ENCODE peak calls at places on chromosomes 3 and 15, in seven cellular contexts. One of them, this sample, is unnamed.

GRCh38 chr15:41940441-41940857 is 31.9 kb downstream of the EHD4 start:
- DNase-seq in CD8-positive, alpha-beta T cell: peak
- DNase-seq in fibroblast of mammary gland: peak
- DNase-seq in fibroblast of pulmonary artery: peak
- DNase-seq in Caco-2: no peak
- DNase-seq in SK-N-SH: no peak
- DNase-seq in mucosa of descending colon: no peak
- DNase-seq in this sample: peak

GRCh38 chr3:90184861-90185260 is 1077.4 kb downstream of the EPHA3 start:
- DNase-seq in CD8-positive, alpha-beta T cell: no peak
- DNase-seq in fibroblast of mammary gland: peak
- DNase-seq in fibroblast of pulmonary artery: peak
- DNase-seq in Caco-2: no peak
- DNase-seq in SK-N-SH: no peak
- DNase-seq in mucosa of descending colon: no peak
- DNase-seq in this sample: peak

GRCh38 chr15:73010154-73011152 is 41.8 kb upstream of the NEO1 start:
- DNase-seq in CD8-positive, alpha-beta T cell: no peak
- DNase-seq in fibroblast of mammary gland: peak
- DNase-seq in fibroblast of pulmonary artery: no peak
- DNase-seq in Caco-2: no peak
- DNase-seq in SK-N-SH: no peak
- DNase-seq in mucosa of descending colon: no peak
- DNase-seq in this sample: no peak

GRCh38 chr3:24111711-24112110 is 166.6 kb downstream of the NR1D2 start:
- DNase-seq in CD8-positive, alpha-beta T cell: no peak
- DNase-seq in fibroblast of mammary gland: peak
- DNase-seq in fibroblast of pulmonary artery: no peak
- DNase-seq in Caco-2: no peak
- DNase-seq in SK-N-SH: no peak
- DNase-seq in mucosa of descending colon: no peak
- DNase-seq in this sample: no peak

GRCh38 chr15:93929375-93930094 is 301.8 kb upstream of the MCTP2 start:
- DNase-seq in CD8-positive, alpha-beta T cell: no peak
- DNase-seq in fibroblast of mammary gland: peak
- DNase-seq in fibroblast of pulmonary artery: peak
- DNase-seq in Caco-2: no peak
- DNase-seq in SK-N-SH: no peak
- DNase-seq in mucosa of descending colon: peak
- DNase-seq in this sample: peak

GRCh38 chr3:163043074-163043473 is 1546.5 kb downstream of the OTOL1 start:
- DNase-seq in CD8-positive, alpha-beta T cell: no peak
- DNase-seq in fibroblast of mammary gland: peak
- DNase-seq in fibroblast of pulmonary artery: peak
- DNase-seq in Caco-2: peak
- DNase-seq in SK-N-SH: no peak
- DNase-seq in mucosa of descending colon: peak
- DNase-seq in this sample: peak

GRCh38 chr15:48641416-48641815 is 4.1 kb downstream of the FBN1 start:
- DNase-seq in CD8-positive, alpha-beta T cell: no peak
- DNase-seq in fibroblast of mammary gland: peak
- DNase-seq in fibroblast of pulmonary artery: peak
- DNase-seq in Caco-2: no peak
- DNase-seq in SK-N-SH: peak
- DNase-seq in mucosa of descending colon: no peak
- DNase-seq in this sample: peak

GRCh38 chr15:66080791-66081475 is 172.6 kb downstream of the MEGF11 start:
- DNase-seq in CD8-positive, alpha-beta T cell: no peak
- DNase-seq in fibroblast of mammary gland: peak
- DNase-seq in fibroblast of pulmonary artery: peak
- DNase-seq in Caco-2: peak
- DNase-seq in SK-N-SH: peak
- DNase-seq in mucosa of descending colon: peak
- DNase-seq in this sample: peak

GRCh38 chr3:33146791-33147445 is 33.1 kb downstream of the CRTAP start:
- DNase-seq in CD8-positive, alpha-beta T cell: peak
- DNase-seq in fibroblast of mammary gland: peak
- DNase-seq in fibroblast of pulmonary artery: peak
- DNase-seq in Caco-2: no peak
- DNase-seq in SK-N-SH: no peak
- DNase-seq in mucosa of descending colon: no peak
- DNase-seq in this sample: peak

GRCh38 chr3:48555231-48555948 is 1.2 kb downstream of the PFKFB4 start:
- DNase-seq in CD8-positive, alpha-beta T cell: no peak
- DNase-seq in fibroblast of mammary gland: no peak
- DNase-seq in fibroblast of pulmonary artery: no peak
- DNase-seq in Caco-2: peak
- DNase-seq in SK-N-SH: no peak
- DNase-seq in mucosa of descending colon: no peak
- DNase-seq in this sample: no peak

GRCh38 chr15:27176785-27177406 is 205.9 kb downstream of the GABRG3 start:
- DNase-seq in CD8-positive, alpha-beta T cell: no peak
- DNase-seq in fibroblast of mammary gland: no peak
- DNase-seq in fibroblast of pulmonary artery: no peak
- DNase-seq in Caco-2: no peak
- DNase-seq in SK-N-SH: no peak
- DNase-seq in mucosa of descending colon: no peak
- DNase-seq in this sample: no peak

GRCh38 chr3:195086885-195087284 is 184.1 kb downstream of the XXYLT1 start:
- DNase-seq in CD8-positive, alpha-beta T cell: no peak
- DNase-seq in fibroblast of mammary gland: no peak
- DNase-seq in fibroblast of pulmonary artery: no peak
- DNase-seq in Caco-2: no peak
- DNase-seq in SK-N-SH: no peak
- DNase-seq in mucosa of descending colon: no peak
- DNase-seq in this sample: no peak

GRCh38 chr3:195773956-195774537 is 37.7 kb downstream of the MUC4 start:
- DNase-seq in CD8-positive, alpha-beta T cell: no peak
- DNase-seq in fibroblast of mammary gland: no peak
- DNase-seq in fibroblast of pulmonary artery: no peak
- DNase-seq in Caco-2: no peak
- DNase-seq in SK-N-SH: no peak
- DNase-seq in mucosa of descending colon: no peak
- DNase-seq in this sample: no peak

GRCh38 chr3:4568831-4569230 is 75.7 kb downstream of the ITPR1 start:
- DNase-seq in CD8-positive, alpha-beta T cell: no peak
- DNase-seq in fibroblast of mammary gland: no peak
- DNase-seq in fibroblast of pulmonary artery: no peak
- DNase-seq in Caco-2: no peak
- DNase-seq in SK-N-SH: no peak
- DNase-seq in mucosa of descending colon: no peak
- DNase-seq in this sample: no peak

DNA sequence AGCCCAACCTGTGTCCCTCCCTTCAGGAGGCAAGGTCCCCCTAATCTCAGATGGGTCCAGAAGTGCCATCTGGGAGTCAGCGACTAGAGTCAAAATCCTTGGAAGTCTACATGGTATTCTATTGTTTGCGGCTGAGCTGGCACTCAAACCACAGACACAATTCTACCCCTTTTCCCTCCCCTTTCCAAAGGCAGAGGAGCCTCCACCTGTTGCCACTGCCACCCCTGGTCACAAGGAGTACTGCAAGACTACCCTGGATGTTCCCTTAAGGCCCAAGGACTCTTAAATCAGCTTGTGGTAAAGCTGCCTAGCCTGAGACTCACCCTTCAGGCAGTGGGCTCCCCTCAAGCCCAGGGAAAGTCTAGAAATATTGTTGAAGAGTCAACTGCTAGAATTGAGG is 4.3 kb upstream of the OR5H6 start:
- DNase-seq in CD8-positive, alpha-beta T cell: no peak
- DNase-seq in fibroblast of mammary gland: no peak
- DNase-seq in fibroblast of pulmonary artery: no peak
- DNase-seq in Caco-2: peak
- DNase-seq in SK-N-SH: peak
- DNase-seq in mucosa of descending colon: no peak
- DNase-seq in this sample: no peak
- TF ChIP-seq CTCF in CD8-positive, alpha-beta T cell: no peak
- TF ChIP-seq CTCF in fibroblast of mammary gland: no peak
- TF ChIP-seq CTCF in fibroblast of pulmonary artery: no peak
- TF ChIP-seq CTCF in Caco-2: peak
- TF ChIP-seq CTCF in SK-N-SH: peak
- TF ChIP-seq CTCF in mucosa of descending colon: no peak
- TF ChIP-seq CTCF in this sample: no peak

DNA sequence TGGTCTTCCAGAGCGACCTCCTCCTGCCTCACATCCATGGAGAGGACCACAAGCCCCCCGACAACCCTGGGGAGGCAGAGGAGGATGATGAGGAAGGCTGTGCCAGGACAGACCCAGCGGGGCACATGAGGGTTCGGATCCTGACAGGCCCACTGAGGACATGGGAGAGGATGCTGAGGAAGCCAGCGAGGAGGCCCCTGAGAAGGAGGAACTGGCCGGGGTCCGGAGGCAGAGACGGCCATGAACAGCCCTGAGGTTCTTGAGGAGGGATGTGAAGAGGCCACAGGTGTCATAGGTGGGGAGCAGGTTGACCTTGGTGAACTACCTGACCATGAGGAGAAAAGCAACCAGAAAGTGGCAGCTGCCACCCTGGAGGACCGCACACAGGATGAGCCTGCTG is 54.9 kb upstream of the WNT7A start:
- DNase-seq in CD8-positive, alpha-beta T cell: no peak
- DNase-seq in fibroblast of mammary gland: no peak
- DNase-seq in fibroblast of pulmonary artery: no peak
- DNase-seq in Caco-2: no peak
- DNase-seq in SK-N-SH: no peak
- DNase-seq in mucosa of descending colon: no peak
- DNase-seq in this sample: no peak
- H3K4me3 ChIP-seq in CD8-positive, alpha-beta T cell: no peak
- H3K4me3 ChIP-seq in fibroblast of mammary gland: no peak
- H3K4me3 ChIP-seq in fibroblast of pulmonary artery: no peak
- H3K4me3 ChIP-seq in Caco-2: no peak
- H3K4me3 ChIP-seq in SK-N-SH: no peak
- H3K4me3 ChIP-seq in mucosa of descending colon: no peak
- H3K4me3 ChIP-seq in this sample: no peak

DNA sequence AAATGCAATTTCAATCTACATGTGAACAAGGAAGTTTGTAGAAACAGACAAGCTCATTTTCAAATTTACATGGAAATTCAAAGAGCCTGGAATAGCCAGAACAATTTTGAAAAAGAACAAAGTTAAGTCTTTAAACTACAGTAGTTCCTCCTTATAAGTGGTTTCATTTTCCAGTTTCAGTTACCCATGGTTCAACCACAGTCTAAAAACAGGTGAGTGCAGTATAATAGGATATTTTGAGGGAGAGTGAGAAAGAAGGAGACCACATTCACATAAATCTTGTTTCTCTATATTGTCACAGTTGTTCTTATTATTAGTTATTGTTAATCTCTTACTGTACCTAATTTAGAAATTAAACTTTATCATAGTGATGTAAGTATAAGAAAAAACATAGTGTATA is 45.8 kb upstream of the FOXB1 start:
- DNase-seq in CD8-positive, alpha-beta T cell: no peak
- DNase-seq in fibroblast of mammary gland: no peak
- DNase-seq in fibroblast of pulmonary artery: no peak
- DNase-seq in Caco-2: no peak
- DNase-seq in SK-N-SH: no peak
- DNase-seq in mucosa of descending colon: no peak
- DNase-seq in this sample: no peak
- TF ChIP-seq CTCF in CD8-positive, alpha-beta T cell: no peak
- TF ChIP-seq CTCF in fibroblast of mammary gland: no peak
- TF ChIP-seq CTCF in fibroblast of pulmonary artery: no peak
- TF ChIP-seq CTCF in Caco-2: no peak
- TF ChIP-seq CTCF in SK-N-SH: no peak
- TF ChIP-seq CTCF in mucosa of descending colon: no peak
- TF ChIP-seq CTCF in this sample: no peak

GRCh38 chr3:69020424-69020823 is 6.9 kb upstream of the EOGT start:
- DNase-seq in CD8-positive, alpha-beta T cell: no peak
- DNase-seq in fibroblast of mammary gland: no peak
- DNase-seq in fibroblast of pulmonary artery: no peak
- DNase-seq in Caco-2: no peak
- DNase-seq in SK-N-SH: no peak
- DNase-seq in mucosa of descending colon: no peak
- DNase-seq in this sample: no peak

GRCh38 chr3:69016102-69016501 is 2.6 kb upstream of the EOGT start:
- DNase-seq in CD8-positive, alpha-beta T cell: no peak
- DNase-seq in fibroblast of mammary gland: no peak
- DNase-seq in fibroblast of pulmonary artery: no peak
- DNase-seq in Caco-2: no peak
- DNase-seq in SK-N-SH: no peak
- DNase-seq in mucosa of descending colon: no peak
- DNase-seq in this sample: no peak

GRCh38 chr3:69013256-69014021 is at the start of gene EOGT:
- DNase-seq in CD8-positive, alpha-beta T cell: peak
- DNase-seq in fibroblast of mammary gland: peak
- DNase-seq in fibroblast of pulmonary artery: peak
- DNase-seq in Caco-2: peak
- DNase-seq in SK-N-SH: peak
- DNase-seq in mucosa of descending colon: peak
- DNase-seq in this sample: peak

GRCh38 chr3:69014022-69014580 is 617 bp upstream of the EOGT start:
- DNase-seq in CD8-positive, alpha-beta T cell: no peak
- DNase-seq in fibroblast of mammary gland: no peak
- DNase-seq in fibroblast of pulmonary artery: no peak
- DNase-seq in Caco-2: no peak
- DNase-seq in SK-N-SH: no peak
- DNase-seq in mucosa of descending colon: no peak
- DNase-seq in this sample: no peak

GRCh38 chr3:69016901-69017300 is 3.4 kb upstream of the EOGT start:
- DNase-seq in CD8-positive, alpha-beta T cell: no peak
- DNase-seq in fibroblast of mammary gland: no peak
- DNase-seq in fibroblast of pulmonary artery: no peak
- DNase-seq in Caco-2: no peak
- DNase-seq in SK-N-SH: no peak
- DNase-seq in mucosa of descending colon: no peak
- DNase-seq in this sample: no peak
- H3K4me3 ChIP-seq in CD8-positive, alpha-beta T cell: no peak
- H3K4me3 ChIP-seq in fibroblast of mammary gland: no peak
- H3K4me3 ChIP-seq in fibroblast of pulmonary artery: no peak
- H3K4me3 ChIP-seq in Caco-2: no peak
- H3K4me3 ChIP-seq in SK-N-SH: no peak
- H3K4me3 ChIP-seq in mucosa of descending colon: no peak
- H3K4me3 ChIP-seq in this sample: no peak

GRCh38 chr15:92418864-92419263 is 25.2 kb downstream of the ST8SIA2 start:
- DNase-seq in CD8-positive, alpha-beta T cell: no peak
- DNase-seq in fibroblast of mammary gland: no peak
- DNase-seq in fibroblast of pulmonary artery: no peak
- DNase-seq in Caco-2: no peak
- DNase-seq in SK-N-SH: no peak
- DNase-seq in mucosa of descending colon: no peak
- DNase-seq in this sample: no peak
- TF ChIP-seq CTCF in CD8-positive, alpha-beta T cell: no peak
- TF ChIP-seq CTCF in fibroblast of mammary gland: no peak
- TF ChIP-seq CTCF in fibroblast of pulmonary artery: no peak
- TF ChIP-seq CTCF in Caco-2: no peak
- TF ChIP-seq CTCF in SK-N-SH: no peak
- TF ChIP-seq CTCF in mucosa of descending colon: no peak
- TF ChIP-seq CTCF in this sample: no peak

GRCh38 chr3:51966941-51967383 is 292 bp downstream of the PCBP4 start:
- DNase-seq in CD8-positive, alpha-beta T cell: peak
- DNase-seq in fibroblast of mammary gland: no peak
- DNase-seq in fibroblast of pulmonary artery: no peak
- DNase-seq in Caco-2: no peak
- DNase-seq in SK-N-SH: peak
- DNase-seq in mucosa of descending colon: no peak
- DNase-seq in this sample: no peak
- H3K4me3 ChIP-seq in CD8-positive, alpha-beta T cell: peak
- H3K4me3 ChIP-seq in fibroblast of mammary gland: peak
- H3K4me3 ChIP-seq in fibroblast of pulmonary artery: peak
- H3K4me3 ChIP-seq in Caco-2: peak
- H3K4me3 ChIP-seq in SK-N-SH: peak
- H3K4me3 ChIP-seq in mucosa of descending colon: peak
- H3K4me3 ChIP-seq in this sample: peak

This sample was measured in fibroblast of the aortic adventitia.